ENCODE peak calls at places on chromosome 1, in seven cellular contexts. S is tibial artery, M is heart left ventricle, X is SJSA1, U is body of pancreas, Y is breast epithelium, H is heart right ventricle. W is an unnamed sample.
A peak's percentile ranks its signal among the peaks of the same experiment; 100 is the strongest.

GRCh38 chr1:191140038-191140437 is 662.4 kb upstream of the BRINP3 start:
- DNase-seq in M (no peak), H (no peak), X (no peak), U (no peak), Y (no peak), S (no peak), W (no peak)

GRCh38 chr1:151990856-151991198 is 2.8 kb downstream of the S100A10 start:
- DNase-seq in H (peak; percentile 70), M (peak; percentile 41), X (peak; percentile 86), U (peak; percentile 45), Y (peak; percentile 53), S (no peak), W (peak; percentile 74)

GRCh38 chr1:185069202-185069601 is 23.8 kb downstream of the RNF2 start:
- DNase-seq in H (no peak), U (no peak), Y (no peak), S (no peak), M (no peak), X (no peak), W (no peak)

GRCh38 chr1:228073870-228074545 is 8.5 kb upstream of the ARF1 start:
- DNase-seq in S (no peak), X (no peak), H (no peak), U (no peak), M (peak; percentile 18), Y (no peak), W (peak; percentile 53)

GRCh38 chr1:29425656-29426055 is 189.3 kb downstream of the PTPRU start:
- DNase-seq in X (peak; percentile 18), H (no peak), U (no peak), Y (no peak), S (no peak), M (no peak), W (no peak)

GRCh38 chr1:18681423-18681835 is 50.8 kb downstream of the PAX7 start:
- DNase-seq in S (no peak), M (no peak), U (no peak), X (no peak), H (no peak), Y (no peak), W (no peak)

GRCh38 chr1:244915736-244916135 is 51.4 kb upstream of the HNRNPU start:
- DNase-seq in Y (no peak), U (no peak), M (no peak), S (no peak), X (no peak), H (no peak), W (no peak)

GRCh38 chr1:7265771-7266371 is 480.6 kb downstream of the CAMTA1 start:
- DNase-seq in Y (peak; percentile 84), M (no peak), U (peak; percentile 91), H (no peak), X (peak; percentile 55), S (no peak), W (no peak)

GRCh38 chr1:118144777-118145176 is 40.3 kb downstream of the SPAG17 start:
- DNase-seq in U (no peak), S (no peak), Y (no peak), X (no peak), H (no peak), M (no peak), W (no peak)

GRCh38 chr1:35097224-35097623 is 18.0 kb downstream of the ZMYM1 start:
- DNase-seq in H (no peak), U (no peak), X (no peak), S (no peak), Y (no peak), M (no peak), W (no peak)

GRCh38 chr1:116737855-116738318 is 16.3 kb upstream of the CD2 start:
- DNase-seq in M (no peak), Y (no peak), X (no peak), H (no peak), U (no peak), S (no peak), W (no peak)

GRCh38 chr1:9066945-9067807 is 2.3 kb downstream of the SLC2A5 start:
- DNase-seq in X (peak; percentile 55), Y (peak; percentile 46), S (no peak), U (peak; percentile 23), H (peak; percentile 69), M (peak; percentile 80), W (peak; percentile 82)

GRCh38 chr1:210633636-210634035 is 304.9 kb downstream of the HHAT start:
- DNase-seq in M (peak; percentile 51), Y (no peak), U (no peak), H (peak; percentile 25), S (no peak), X (no peak), W (no peak)

GRCh38 chr1:19974822-19975416 is 4.5 kb downstream of the PLA2G2A start:
- DNase-seq in Y (no peak), S (peak; percentile 69), M (peak; percentile 55), X (peak; percentile 43), H (peak; percentile 63), U (peak; percentile 51), W (no peak)

GRCh38 chr1:170471310-170471839 is 60.6 kb upstream of the GORAB start:
- DNase-seq in U (no peak), X (no peak), Y (no peak), H (no peak), M (no peak), S (no peak), W (no peak)

GRCh38 chr1:43329995-43330751 is 7.4 kb upstream of the MPL start:
- DNase-seq in S (peak; percentile 69), H (peak; percentile 83), Y (no peak), X (no peak), U (no peak), M (peak; percentile 75), W (peak; percentile 58)

GRCh38 chr1:10308001-10308400 is 90.9 kb upstream of the PGD start:
- DNase-seq in U (no peak), H (no peak), M (no peak), Y (no peak), S (no peak), X (no peak), W (no peak)

GRCh38 chr1:156641761-156642264 is at the start of gene BCAN:
- DNase-seq in X (no peak), S (no peak), M (peak; percentile 60), U (no peak), Y (no peak), H (no peak), W (peak; percentile 75)

GRCh38 chr1:15685820-15686219 is 1.7 kb downstream of the PLEKHM2 start:
- DNase-seq in M (no peak), S (no peak), X (no peak), U (no peak), Y (no peak), H (no peak), W (no peak)

GRCh38 chr1:201678264-201679101 is 139.6 kb downstream of the NAV1 start:
- DNase-seq in U (no peak), H (no peak), M (no peak), X (no peak), S (no peak), Y (no peak), W (no peak)

GRCh38 chr1:74506311-74506710 is 6.1 kb downstream of the LRRC53 start:
- DNase-seq in U (no peak), Y (no peak), M (no peak), X (no peak), H (no peak), S (no peak), W (no peak)

GRCh38 chr1:224851210-224851849 is 78.1 kb upstream of the DNAH14 start:
- DNase-seq in S (no peak), Y (peak; percentile 44), U (peak; percentile 75), M (peak; percentile 50), H (peak; percentile 18), X (peak; percentile 65), W (no peak)

GRCh38 chr1:73673980-73674379 is 524.0 kb downstream of the LRRIQ3 start:
- DNase-seq in M (no peak), S (no peak), Y (no peak), U (no peak), H (no peak), X (no peak), W (no peak)

GRCh38 chr1:95451904-95452303 is 217.9 kb downstream of the RWDD3 start:
- DNase-seq in Y (no peak), S (no peak), M (no peak), X (no peak), U (no peak), H (no peak), W (no peak)

GRCh38 chr1:13593511-13594131 is 10.0 kb downstream of the PDPN start:
- DNase-seq in S (peak; percentile 85), M (peak; percentile 50), X (peak; percentile 89), Y (peak; percentile 52), H (peak; percentile 19), U (peak; percentile 28), W (peak; percentile 90)

GRCh38 chr1:15948600-15949452 is 27.1 kb downstream of the ZBTB17 start:
- DNase-seq in S (peak; percentile 93), U (peak; percentile 53), H (peak; percentile 80), Y (peak; percentile 70), X (peak; percentile 94), M (peak; percentile 80), W (peak; percentile 92)

GRCh38 chr1:31936278-31936965 is 1.7 kb downstream of the PTP4A2 start:
- DNase-seq in M (no peak), U (no peak), X (no peak), H (no peak), S (no peak), Y (no peak), W (no peak)
- H3K4me1 ChIP-seq in M (peaks cover 61% of the 10 kb centered on the region), U (peaks cover 77% of the 10 kb centered on the region), X (peaks cover 73% of the 10 kb centered on the region), H (peaks cover 73% of the 10 kb centered on the region), S (peaks cover 46% of the 10 kb centered on the region), Y (peaks cover 36% of the 10 kb centered on the region), W (peaks cover 66% of the 10 kb centered on the region)

DNA sequence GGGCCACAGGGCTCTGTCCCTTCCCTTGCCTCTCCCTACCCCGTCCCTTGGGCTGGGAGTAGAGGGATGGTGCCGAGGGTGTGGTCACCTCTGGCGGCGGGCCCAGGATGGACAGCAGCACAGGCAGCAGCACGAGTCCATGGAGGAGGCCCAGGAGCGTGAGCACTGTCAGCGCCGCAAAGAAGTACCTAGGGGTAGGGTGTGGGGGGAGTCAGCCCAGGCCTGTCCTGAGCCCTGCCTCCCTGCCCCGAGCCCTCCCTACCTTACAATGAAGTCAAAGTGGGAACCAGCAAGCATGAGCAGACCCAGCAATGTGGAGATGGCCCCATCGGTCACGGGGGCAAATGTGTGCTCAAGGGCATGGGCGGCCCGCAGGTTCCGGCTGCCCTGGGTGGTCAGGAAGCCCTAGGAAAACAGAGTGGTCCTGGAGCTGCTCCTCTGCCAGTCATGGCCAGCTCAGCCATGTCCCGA is 14.7 kb downstream of the BTBD19 start:
- DNase-seq in M (no peak), H (no peak), X (no peak), U (no peak), Y (no peak), S (no peak), W (peak; percentile 67)
- H3K27me3 ChIP-seq in M (no peaks in the 10 kb centered on the region), H (no peaks in the 10 kb centered on the region), X (no peaks in the 10 kb centered on the region), U (no peaks in the 10 kb centered on the region), Y (no peaks in the 10 kb centered on the region), S (no peaks in the 10 kb centered on the region), W (no peaks in the 10 kb centered on the region)

GRCh38 chr1:194598098-194598497 is 1411.7 kb upstream of the B3GALT2 start:
- DNase-seq in S (no peak), U (no peak), M (no peak), X (no peak), H (no peak), Y (no peak), W (no peak)
- H3K4me1 ChIP-seq in S (no peaks in the 10 kb centered on the region), U (no peaks in the 10 kb centered on the region), M (no peaks in the 10 kb centered on the region), X (no peaks in the 10 kb centered on the region), H (no peaks in the 10 kb centered on the region), Y (no peaks in the 10 kb centered on the region), W (no peaks in the 10 kb centered on the region)

DNA sequence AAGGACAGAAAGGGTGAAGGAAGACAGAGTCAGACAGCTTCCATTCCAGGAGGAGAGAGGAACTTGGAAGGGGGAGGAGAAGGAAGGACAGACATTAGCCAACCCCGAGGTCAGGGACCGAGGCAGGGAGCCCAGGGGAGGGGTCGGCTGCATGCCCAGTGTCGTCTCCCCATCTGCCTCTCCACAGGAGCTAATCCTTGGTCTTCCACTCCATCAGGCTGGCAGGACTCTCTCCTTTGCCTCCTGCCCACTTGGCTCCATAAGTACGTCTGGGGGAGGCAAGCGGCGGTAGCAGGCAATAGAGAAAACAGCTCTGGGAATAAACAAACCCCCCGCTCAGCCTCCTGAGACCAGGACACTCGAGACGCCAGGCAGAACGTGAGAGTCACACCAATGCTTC is 71.3 kb downstream of the GRIK3 start:
- DNase-seq in S (no peak), H (no peak), U (no peak), M (no peak), X (no peak), Y (no peak), W (no peak)
- H3K27me3 ChIP-seq in S (peaks cover 14% of the 10 kb centered on the region), H (no peaks in the 10 kb centered on the region), U (no peaks in the 10 kb centered on the region), M (no peaks in the 10 kb centered on the region), X (no peaks in the 10 kb centered on the region), Y (no peaks in the 10 kb centered on the region), W (no peaks in the 10 kb centered on the region)

W was measured in sigmoid colon.